ENCODE peak calls at places on chromosomes 13 and 19, in six cellular contexts. O is SW 1271; Z is heart left ventricle; C is stimulated activated CD4-positive, alpha-beta T cell treated with anti-CD3 and anti-CD28 coated beads, Interleukin-1b, Interleukin-23, amount 100 ng/mL, for 1 hour; S is activated CD8-positive, alpha-beta memory T cell treated with anti-CD3 and anti-CD28 coated beads for 48 hours; U is activated T-helper 1 cell treated with anti-CD3 and anti-CD28 coated beads, Interleukin-12 subunit alpha, Interleukin-12 subunit beta, Interleukin-2, Interleukin-4 antibody, amounts not matched to agents 30 ng/mL and 10 ng/mL and 1 ng/mL, durations not matched to agents 14 hours and 24 hours and 36 hours. K is an unnamed sample.
A peak's percentile ranks its signal among the peaks of the same experiment; 100 is the strongest.

GRCh38 chr19:58035863-58036262 is 2.0 kb downstream of the ZSCAN1 start:
- DNase-seq in C (no peak), O (no peak), Z (no peak), U (no peak), S (no peak), K (no peak)

GRCh38 chr13:98523455-98524102 is 53.3 kb downstream of the STK24 start:
- DNase-seq in U (no peak), O (no peak), C (no peak), S (no peak), Z (no peak), K (peak; percentile 39)

GRCh38 chr13:25352230-25352629 is 19.5 kb upstream of the ATP8A2 start:
- DNase-seq in U (no peak), Z (no peak), C (no peak), O (no peak), S (no peak), K (no peak)

GRCh38 chr19:41373993-41374392 is 2.3 kb upstream of the TMEM91 start:
- DNase-seq in O (no peak), U (no peak), S (no peak), Z (peak; percentile 88), C (no peak), K (no peak)

GRCh38 chr13:69595181-69595580 is 512.4 kb upstream of the ATXN8OS start:
- DNase-seq in U (no peak), C (no peak), S (no peak), Z (no peak), O (no peak), K (no peak)

GRCh38 chr19:51094696-51095279 is 12.1 kb upstream of the KLK14 start:
- DNase-seq in S (no peak), O (no peak), U (no peak), C (no peak), Z (no peak), K (peak; percentile 35)

GRCh38 chr19:20307127-20307526 is 140.1 kb downstream of the ZNF486 start:
- DNase-seq in S (no peak), O (no peak), Z (no peak), U (no peak), C (no peak), K (no peak)

GRCh38 chr19:10975374-10976036 is 14.7 kb downstream of the SMARCA4 start:
- DNase-seq in S (no peak), U (no peak), Z (peak; percentile 53), O (no peak), C (no peak), K (no peak)

GRCh38 chr19:18502633-18503294 is 19.1 kb downstream of the ELL start:
- DNase-seq in C (no peak), Z (peak; percentile 53), O (no peak), S (no peak), U (no peak), K (no peak)

GRCh38 chr13:89514534-89515312 is 1832.8 kb upstream of the MIR17HG start:
- DNase-seq in O (peak; percentile 81), U (no peak), S (no peak), Z (no peak), C (no peak), K (no peak)

GRCh38 chr13:46559272-46559805 is 6.4 kb downstream of the LRCH1 start:
- DNase-seq in U (no peak), C (no peak), Z (no peak), S (no peak), O (no peak), K (no peak)

GRCh38 chr19:28884786-28885476 is 328.0 kb downstream of the UQCRFS1 start:
- DNase-seq in C (no peak), S (no peak), O (no peak), U (no peak), Z (no peak), K (no peak)

GRCh38 chr19:18809149-18809978 is 18.3 kb upstream of the COMP start:
- DNase-seq in O (no peak), S (no peak), Z (no peak), U (no peak), C (no peak), K (no peak)

GRCh38 chr19:46303702-46304397 is 7.0 kb downstream of the HIF3A start:
- DNase-seq in C (no peak), O (no peak), U (no peak), S (no peak), Z (peak; percentile 60), K (no peak)

GRCh38 chr19:1663854-1664253 is 11.4 kb upstream of the TCF3 start:
- DNase-seq in U (no peak), C (no peak), Z (no peak), S (peak; percentile 51), O (no peak), K (no peak)

GRCh38 chr13:90091611-90092010 is 1255.9 kb upstream of the MIR17HG start:
- DNase-seq in S (no peak), C (no peak), Z (no peak), O (no peak), U (no peak), K (no peak)

GRCh38 chr13:99087954-99088491 is 110.2 kb upstream of the DOCK9 start:
- DNase-seq in O (no peak), S (no peak), C (no peak), U (peak; percentile 25), Z (no peak), K (no peak)